ENCODE peak calls at places on chromosomes 3 and 15, in five cellular contexts. One of them, this sample, is unnamed.

GRCh38 chr3:72359743-72360142 is 488.5 kb downstream of the SHQ1 start:
- DNase-seq in ovary: no peak
- DNase-seq in WTC11: no peak
- DNase-seq in natural killer cell: no peak
- DNase-seq in right lobe of liver: no peak
- DNase-seq in this sample: no peak

GRCh38 chr3:79517766-79518413 is 249.9 kb downstream of the ROBO1 start:
- DNase-seq in natural killer cell: no peak
- DNase-seq in ovary: no peak
- DNase-seq in right lobe of liver: no peak
- DNase-seq in WTC11: peak; percentile 32
- DNase-seq in this sample: peak; percentile 10

GRCh38 chr15:87816811-87817210 is 439.7 kb downstream of the NTRK3 start:
- DNase-seq in ovary: no peak
- DNase-seq in right lobe of liver: no peak
- DNase-seq in natural killer cell: no peak
- DNase-seq in WTC11: no peak
- DNase-seq in this sample: no peak

GRCh38 chr3:66153961-66154923 is 66.6 kb upstream of the SLC25A26 start:
- DNase-seq in WTC11: no peak
- DNase-seq in natural killer cell: no peak
- DNase-seq in right lobe of liver: no peak
- DNase-seq in ovary: peak; percentile 18
- DNase-seq in this sample: no peak

GRCh38 chr15:73273181-73274002 is 95.4 kb downstream of the HCN4 start:
- DNase-seq in natural killer cell: no peak
- DNase-seq in WTC11: peak; percentile 66
- DNase-seq in ovary: peak; percentile 39
- DNase-seq in right lobe of liver: no peak
- DNase-seq in this sample: peak; percentile 55

GRCh38 chr15:100948430-100948762 is 29.2 kb downstream of the LRRK1 start:
- DNase-seq in right lobe of liver: no peak
- DNase-seq in ovary: no peak
- DNase-seq in WTC11: no peak
- DNase-seq in natural killer cell: no peak
- DNase-seq in this sample: no peak

GRCh38 chr3:168049366-168049974 is 46.3 kb downstream of the GOLIM4 start:
- DNase-seq in ovary: no peak
- DNase-seq in WTC11: no peak
- DNase-seq in natural killer cell: no peak
- DNase-seq in right lobe of liver: no peak
- DNase-seq in this sample: no peak

GRCh38 chr3:177211503-177212277 is 14.4 kb upstream of the TBL1XR1 start:
- DNase-seq in ovary: no peak
- DNase-seq in WTC11: no peak
- DNase-seq in natural killer cell: no peak
- DNase-seq in right lobe of liver: peak; percentile 72
- DNase-seq in this sample: no peak

GRCh38 chr15:83653288-83653638 is 660 bp upstream of the ADAMTSL3 start:
- DNase-seq in natural killer cell: no peak
- DNase-seq in WTC11: peak; percentile 50
- DNase-seq in right lobe of liver: no peak
- DNase-seq in ovary: no peak
- DNase-seq in this sample: no peak

GRCh38 chr3:144105542-144105941 is 133.9 kb downstream of the DIPK2A start:
- DNase-seq in natural killer cell: no peak
- DNase-seq in right lobe of liver: no peak
- DNase-seq in ovary: no peak
- DNase-seq in WTC11: no peak
- DNase-seq in this sample: no peak

GRCh38 chr3:66403268-66403990 is 97.4 kb downstream of the LRIG1 start:
- DNase-seq in ovary: no peak
- DNase-seq in right lobe of liver: no peak
- DNase-seq in WTC11: no peak
- DNase-seq in natural killer cell: no peak
- DNase-seq in this sample: no peak

GRCh38 chr15:88624156-88624970 is 3.2 kb downstream of the AEN start:
- DNase-seq in ovary: no peak
- DNase-seq in right lobe of liver: no peak
- DNase-seq in WTC11: no peak
- DNase-seq in natural killer cell: no peak
- DNase-seq in this sample: no peak

GRCh38 chr15:56806147-56806536 is 72.8 kb upstream of the ZNF280D start:
- DNase-seq in ovary: no peak
- DNase-seq in right lobe of liver: no peak
- DNase-seq in WTC11: no peak
- DNase-seq in natural killer cell: no peak
- DNase-seq in this sample: no peak

GRCh38 chr3:36259580-36259979 is 120.7 kb upstream of the STAC start:
- DNase-seq in right lobe of liver: no peak
- DNase-seq in ovary: no peak
- DNase-seq in WTC11: no peak
- DNase-seq in natural killer cell: no peak
- DNase-seq in this sample: no peak

GRCh38 chr15:80825361-80826030 is 46.3 kb downstream of the CEMIP start:
- DNase-seq in ovary: no peak
- DNase-seq in right lobe of liver: no peak
- DNase-seq in natural killer cell: no peak
- DNase-seq in WTC11: no peak
- DNase-seq in this sample: no peak

GRCh38 chr3:104832530-104832929 is 534.2 kb upstream of the ALCAM start:
- DNase-seq in natural killer cell: no peak
- DNase-seq in ovary: no peak
- DNase-seq in WTC11: no peak
- DNase-seq in right lobe of liver: no peak
- DNase-seq in this sample: no peak

DNA sequence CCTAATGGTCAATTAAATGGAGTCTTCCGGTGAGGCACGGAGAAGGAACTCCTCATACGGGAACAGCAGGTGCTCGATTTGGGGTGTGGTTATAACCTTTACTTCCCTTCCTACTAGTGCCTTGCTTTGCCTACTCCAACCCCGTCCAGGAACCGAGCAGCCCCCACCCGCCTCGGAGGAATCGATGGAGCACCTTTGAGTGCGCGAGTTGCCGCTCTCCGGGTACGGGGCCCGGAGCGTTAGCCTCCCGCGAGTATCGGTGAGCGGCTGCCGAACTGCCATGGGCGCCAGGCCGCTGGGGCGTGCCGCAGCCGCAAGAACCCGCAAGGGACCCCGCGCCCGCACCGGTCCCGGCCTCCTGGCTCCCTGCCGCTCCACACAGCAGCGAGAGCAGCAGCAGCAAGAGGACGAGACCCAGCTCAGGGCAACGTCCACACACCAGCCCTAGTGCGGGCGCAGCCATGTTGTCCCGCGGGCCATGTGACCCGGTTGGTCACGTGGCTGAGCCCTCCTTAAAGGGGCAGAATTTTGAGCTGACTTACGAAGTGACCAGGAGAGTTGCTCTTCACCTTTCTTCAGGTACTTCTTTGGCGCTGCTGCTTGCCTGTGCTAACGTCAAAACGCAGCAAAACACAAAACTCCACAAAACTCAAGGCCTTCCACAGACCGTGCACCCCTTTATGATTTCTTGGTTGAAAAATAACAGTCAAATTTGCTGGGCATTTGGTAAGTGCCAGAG is at the start of gene SUMF1:
- DNase-seq in right lobe of liver: peak; percentile 87
- DNase-seq in WTC11: peak; percentile 81
- DNase-seq in natural killer cell: peak; percentile 72
- DNase-seq in ovary: peak; percentile 77
- DNase-seq in this sample: peak; percentile 79
- TF ChIP-seq CTCF in right lobe of liver: no peak
- TF ChIP-seq CTCF in WTC11: no peak
- TF ChIP-seq CTCF in natural killer cell: no peak
- TF ChIP-seq CTCF in ovary: no peak
- TF ChIP-seq CTCF in this sample: no peak

DNA sequence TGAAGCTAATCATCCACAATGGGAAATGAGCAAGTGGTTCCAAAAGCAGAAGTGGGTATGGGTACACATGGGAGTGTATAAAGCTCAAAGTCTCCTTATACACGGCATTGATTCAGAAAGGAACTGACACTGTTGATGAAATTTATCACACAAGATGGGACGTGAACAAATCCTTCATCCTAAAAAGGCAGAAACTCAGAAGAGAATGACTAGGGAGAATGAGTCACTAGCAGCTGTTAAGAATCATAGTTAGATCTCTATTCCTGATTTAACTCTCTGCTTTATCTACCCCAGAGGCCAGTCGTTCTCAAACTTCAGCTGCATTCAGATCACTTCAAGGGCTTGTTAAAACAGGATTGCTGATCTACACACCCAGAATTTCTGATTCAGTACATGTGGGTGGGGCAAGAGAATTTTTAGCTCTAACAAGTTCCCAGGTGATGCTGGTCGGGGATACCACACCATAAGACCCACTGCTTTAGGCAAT is 97.7 kb upstream of the PHLDB2 start:
- DNase-seq in ovary: no peak
- DNase-seq in right lobe of liver: no peak
- DNase-seq in natural killer cell: no peak
- DNase-seq in WTC11: no peak
- DNase-seq in this sample: no peak
- TF ChIP-seq CTCF in ovary: no peak
- TF ChIP-seq CTCF in right lobe of liver: no peak
- TF ChIP-seq CTCF in natural killer cell: no peak
- TF ChIP-seq CTCF in WTC11: no peak
- TF ChIP-seq CTCF in this sample: no peak

GRCh38 chr3:185308126-185308754 is 54.4 kb upstream of the EHHADH start:
- DNase-seq in right lobe of liver: no peak
- DNase-seq in natural killer cell: no peak
- DNase-seq in ovary: no peak
- DNase-seq in WTC11: peak; percentile 78
- DNase-seq in this sample: peak; percentile 63
- TF ChIP-seq CTCF in right lobe of liver: peak; percentile 69
- TF ChIP-seq CTCF in natural killer cell: peak; percentile 78
- TF ChIP-seq CTCF in ovary: no peak
- TF ChIP-seq CTCF in WTC11: peak; percentile 53
- TF ChIP-seq CTCF in this sample: peak; percentile 61

DNA sequence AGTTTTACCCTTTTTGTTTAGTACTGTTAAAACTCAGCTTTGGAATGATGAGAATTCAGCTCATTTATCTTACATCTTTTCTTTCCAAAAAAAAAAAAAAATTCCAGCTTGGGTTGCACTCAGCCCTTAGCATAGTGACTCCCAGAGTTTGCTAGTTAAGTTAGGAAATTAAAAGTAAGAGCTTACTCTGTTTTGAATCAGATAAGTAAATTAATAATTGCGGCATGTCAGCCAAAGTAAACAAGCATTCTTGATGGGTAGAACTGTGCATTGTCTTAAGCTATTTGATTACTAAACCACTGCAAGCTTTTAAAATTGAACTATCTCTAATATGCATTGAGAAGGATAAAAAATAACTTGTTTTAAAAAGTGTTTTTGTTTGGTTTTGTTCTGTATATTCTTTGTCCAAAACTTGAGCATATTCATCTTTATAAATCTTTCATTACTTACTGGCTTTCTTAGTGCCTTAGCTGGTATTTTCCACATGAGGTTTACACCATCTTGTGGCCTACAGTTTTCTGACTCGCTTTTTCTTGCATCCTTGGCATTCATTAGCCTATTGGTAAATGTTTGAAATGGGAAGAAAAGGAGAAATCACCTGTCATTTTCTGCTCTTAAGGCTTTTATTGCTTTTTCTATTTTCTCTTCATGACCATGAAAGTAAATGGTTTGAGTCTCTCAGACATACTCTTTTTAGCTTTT is 107.6 kb downstream of the FILIP1L start:
- DNase-seq in ovary: no peak
- DNase-seq in right lobe of liver: no peak
- DNase-seq in natural killer cell: no peak
- DNase-seq in WTC11: no peak
- DNase-seq in this sample: no peak
- TF ChIP-seq CTCF in ovary: no peak
- TF ChIP-seq CTCF in right lobe of liver: peak; percentile 22
- TF ChIP-seq CTCF in natural killer cell: no peak
- TF ChIP-seq CTCF in WTC11: no peak
- TF ChIP-seq CTCF in this sample: no peak

GRCh38 chr3:31433679-31433992 is 99.1 kb upstream of the STT3B start:
- DNase-seq in natural killer cell: no peak
- DNase-seq in WTC11: no peak
- DNase-seq in ovary: no peak
- DNase-seq in right lobe of liver: no peak
- DNase-seq in this sample: no peak
- TF ChIP-seq CTCF in natural killer cell: no peak
- TF ChIP-seq CTCF in WTC11: no peak
- TF ChIP-seq CTCF in ovary: no peak
- TF ChIP-seq CTCF in right lobe of liver: no peak
- TF ChIP-seq CTCF in this sample: no peak

GRCh38 chr15:44246521-44247268 is 41.8 kb upstream of the GOLM2 start:
- DNase-seq in natural killer cell: no peak
- DNase-seq in right lobe of liver: no peak
- DNase-seq in ovary: no peak
- DNase-seq in WTC11: no peak
- DNase-seq in this sample: no peak

DNA sequence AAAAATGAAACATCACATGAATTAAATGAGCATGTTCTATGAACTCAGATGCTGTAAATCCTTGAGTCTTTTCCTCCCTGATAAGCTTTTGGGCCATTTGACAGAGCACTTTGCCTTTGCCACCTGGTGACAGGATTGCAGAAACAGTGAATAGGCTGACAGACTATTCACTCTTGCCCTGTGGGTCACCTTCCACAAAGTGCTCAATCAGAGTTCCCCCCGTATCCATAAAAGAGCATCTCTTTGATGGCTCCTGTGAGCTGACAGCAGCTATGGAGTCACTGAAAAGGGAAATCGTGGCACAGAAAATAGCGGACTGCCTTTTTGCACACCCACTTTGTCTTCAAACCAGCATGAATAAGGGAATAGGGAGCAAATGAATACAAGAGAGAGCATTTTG is 38.0 kb upstream of the GOLM2 start:
- DNase-seq in ovary: no peak
- DNase-seq in natural killer cell: no peak
- DNase-seq in WTC11: no peak
- DNase-seq in right lobe of liver: no peak
- DNase-seq in this sample: no peak
- TF ChIP-seq CTCF in ovary: no peak
- TF ChIP-seq CTCF in natural killer cell: no peak
- TF ChIP-seq CTCF in WTC11: no peak
- TF ChIP-seq CTCF in right lobe of liver: no peak
- TF ChIP-seq CTCF in this sample: no peak

GRCh38 chr3:23743141-23743784 is 62.5 kb upstream of the UBE2E1 start:
- DNase-seq in natural killer cell: no peak
- DNase-seq in right lobe of liver: no peak
- DNase-seq in ovary: no peak
- DNase-seq in WTC11: peak; percentile 61
- DNase-seq in this sample: peak; percentile 62
- TF ChIP-seq CTCF in natural killer cell: no peak
- TF ChIP-seq CTCF in right lobe of liver: no peak
- TF ChIP-seq CTCF in ovary: no peak
- TF ChIP-seq CTCF in WTC11: no peak
- TF ChIP-seq CTCF in this sample: peak; percentile 23

DNA sequence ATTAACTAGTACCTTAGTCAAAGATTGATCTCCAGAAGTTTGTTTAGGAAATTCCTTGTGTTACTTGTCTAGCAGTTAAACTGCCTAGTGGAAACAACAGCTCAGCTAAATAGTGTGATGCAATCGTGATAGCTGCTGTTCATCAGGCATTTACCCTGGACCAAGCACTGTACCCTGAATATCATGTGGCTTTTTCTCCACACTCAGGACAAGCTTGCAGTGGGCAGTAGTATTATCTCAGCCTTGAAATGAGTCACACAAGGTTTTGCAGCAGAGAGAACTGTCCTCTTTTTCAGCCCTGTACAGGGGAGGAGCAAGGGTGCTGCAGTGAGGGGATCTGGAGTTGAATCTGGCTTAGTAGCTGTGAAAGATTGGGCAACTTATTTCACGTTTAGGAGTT is 208.4 kb downstream of the TP63 start:
- DNase-seq in WTC11: no peak
- DNase-seq in right lobe of liver: no peak
- DNase-seq in ovary: no peak
- DNase-seq in natural killer cell: no peak
- DNase-seq in this sample: no peak
- TF ChIP-seq CTCF in WTC11: no peak
- TF ChIP-seq CTCF in right lobe of liver: no peak
- TF ChIP-seq CTCF in ovary: no peak
- TF ChIP-seq CTCF in natural killer cell: no peak
- TF ChIP-seq CTCF in this sample: no peak